ENCODE peak calls at places on chromosomes 1 and 21, in five cellular contexts. V is A549, L is HepG2, E is K562, Y is endothelial cell of umbilical vein. K is an unnamed sample.

GRCh38 chr1:1778827-1779675 is 781 bp upstream of the NADK start:
- DNase-seq in V (peak; percentile 28), L (peak; percentile 60), E (peak; percentile 90), Y (no peak), K (peak; percentile 94)

GRCh38 chr21:31902438-31902837 is 29.6 kb downstream of the HUNK start:
- DNase-seq in V (no peak), L (no peak), E (no peak), Y (no peak), K (no peak)

GRCh38 chr1:230340778-230341546 is 85.2 kb downstream of the PGBD5 start:
- DNase-seq in V (no peak), L (no peak), E (no peak), Y (no peak), K (no peak)

GRCh38 chr1:94463765-94464330 is 45.7 kb downstream of the ABCD3 start:
- DNase-seq in V (peak; percentile 14), L (peak; percentile 71), E (peak; percentile 52), Y (peak; percentile 74), K (peak; percentile 71)

GRCh38 chr1:1347663-1348419 is 1.4 kb downstream of the DVL1 start:
- DNase-seq in V (no peak), L (peak; percentile 72), E (peak; percentile 85), Y (no peak), K (peak; percentile 62)

GRCh38 chr1:175373786-175374623 is 181.4 kb upstream of the KIAA0040 start:
- DNase-seq in V (peak; percentile 29), L (peak; percentile 16), E (peak; percentile 66), Y (peak; percentile 38), K (peak; percentile 51)

GRCh38 chr1:234533975-234534876 is 55.2 kb upstream of the TARBP1 start:
- DNase-seq in V (no peak), L (no peak), E (no peak), Y (peak; percentile 86), K (no peak)

GRCh38 chr1:24501371-24502167 is 1.1 kb upstream of the RCAN3 start:
- DNase-seq in V (peak; percentile 21), L (no peak), E (peak; percentile 67), Y (no peak), K (peak; percentile 83)

GRCh38 chr1:231337043-231337471 is 595 bp downstream of the EXOC8 start:
- DNase-seq in V (no peak), L (no peak), E (peak; percentile 40), Y (no peak), K (no peak)

GRCh38 chr1:118786454-118787155 is 201.5 kb downstream of the TBX15 start:
- DNase-seq in V (no peak), L (no peak), E (no peak), Y (no peak), K (no peak)

GRCh38 chr1:186183219-186183618 is 191.8 kb downstream of the TPR start:
- DNase-seq in V (no peak), L (no peak), E (no peak), Y (no peak), K (no peak)

GRCh38 chr1:41578712-41579335 is 94.3 kb upstream of the EDN2 start:
- DNase-seq in V (peak; percentile 58), L (peak; percentile 14), E (peak; percentile 18), Y (peak; percentile 27), K (peak; percentile 38)

GRCh38 chr1:212229654-212230053 is 55.6 kb upstream of the PPP2R5A start:
- DNase-seq in V (no peak), L (no peak), E (peak; percentile 67), Y (no peak), K (no peak)

GRCh38 chr1:171844381-171844780 is 3.1 kb downstream of the DNM3 start:
- DNase-seq in V (no peak), L (no peak), E (no peak), Y (no peak), K (no peak)

GRCh38 chr1:17193222-17194132 is 11.5 kb upstream of the PADI1 start:
- DNase-seq in V (no peak), L (no peak), E (no peak), Y (no peak), K (no peak)

GRCh38 chr1:26234644-26235384 is 814 bp downstream of the CEP85 start:
- DNase-seq in V (peak; percentile 28), L (peak; percentile 6), E (peak; percentile 79), Y (peak; percentile 54), K (peak; percentile 56)

GRCh38 chr21:37642493-37642892 is 273.8 kb downstream of the KCNJ6 start:
- DNase-seq in V (no peak), L (peak; percentile 32), E (peak; percentile 74), Y (no peak), K (peak; percentile 51)

GRCh38 chr1:6260961-6261614 is at the start of gene GPR153:
- DNase-seq in V (no peak), L (no peak), E (peak; percentile 82), Y (peak; percentile 15), K (peak; percentile 66)

GRCh38 chr1:6259491-6260362 is 1.2 kb downstream of the GPR153 start:
- DNase-seq in V (peak; percentile 70), L (peak; percentile 63), E (peak; percentile 90), Y (peak; percentile 64), K (peak; percentile 88)

GRCh38 chr1:6261615-6261995 is 707 bp upstream of the GPR153 start:
- DNase-seq in V (no peak), L (no peak), E (peak; percentile 70), Y (no peak), K (no peak)

GRCh38 chr1:6258675-6259074 is 2.2 kb downstream of the GPR153 start:
- DNase-seq in V (no peak), L (no peak), E (peak; percentile 41), Y (no peak), K (no peak)

DNA sequence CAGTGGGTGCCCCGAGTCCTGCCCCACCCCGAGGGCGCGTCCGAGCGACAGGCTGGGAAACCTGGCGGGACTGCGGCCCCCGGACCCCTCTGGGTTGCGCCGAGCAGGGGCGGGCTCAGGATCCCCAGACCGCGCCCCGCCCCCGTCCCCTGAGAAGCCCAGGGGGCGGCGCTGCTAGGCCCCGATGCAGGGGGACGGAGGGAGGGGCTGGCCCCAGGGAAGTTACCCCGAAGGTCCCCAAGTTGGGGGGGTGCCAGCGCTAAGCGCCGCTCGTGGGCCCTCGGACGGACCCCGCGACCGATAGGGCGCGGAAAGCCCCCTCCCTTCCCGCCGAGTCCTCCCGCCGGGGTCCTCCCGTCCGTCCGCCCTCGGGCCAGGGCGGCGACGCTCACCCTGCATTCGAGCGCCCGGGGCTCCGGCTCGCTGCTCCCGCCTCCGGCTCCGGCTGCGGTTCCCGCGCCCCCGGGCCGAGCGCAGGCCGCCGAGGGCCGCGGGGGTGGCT is 414 bp downstream of the GPR153 start:
- DNase-seq in V (no peak), L (no peak), E (peak; percentile 60), Y (peak; percentile 19), K (peak; percentile 64)
- TF ChIP-seq MAX in V (no peak), L (no peak), E (no peak), Y (no peak), K (no peak)

DNA sequence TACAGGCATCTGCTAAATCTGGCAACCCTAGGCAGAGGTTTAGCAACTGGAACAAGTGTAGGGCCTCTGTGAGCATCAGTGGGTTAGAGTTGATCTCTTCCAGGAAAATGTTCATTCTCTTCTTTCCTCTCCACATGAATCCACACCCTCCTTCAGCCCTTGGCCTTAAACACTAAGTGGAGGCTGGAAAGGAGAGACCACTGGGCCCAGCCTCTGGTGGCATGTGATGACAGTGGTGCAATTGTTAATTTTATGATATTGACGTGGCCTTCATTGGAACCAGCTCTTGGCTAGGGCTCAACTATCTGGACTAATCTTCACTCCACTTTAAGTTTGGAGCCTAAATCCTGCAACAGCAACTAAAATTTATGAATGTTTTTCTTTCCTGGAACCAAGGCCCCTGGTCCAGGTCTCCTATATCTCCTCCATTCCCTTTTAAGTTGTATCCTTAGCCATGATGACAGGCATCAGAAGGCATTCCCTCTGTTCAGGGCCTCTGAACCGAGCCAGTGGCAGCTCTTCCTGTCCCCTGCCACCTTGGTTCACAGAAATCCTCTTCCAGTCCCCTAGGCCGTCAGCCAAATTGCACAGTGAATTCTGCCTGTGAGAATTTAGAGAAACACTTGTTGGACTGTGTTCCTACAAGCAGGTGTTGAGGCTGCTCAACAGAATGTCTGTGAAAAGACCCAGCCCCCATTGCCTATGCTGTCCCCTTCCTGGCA is 132.3 kb downstream of the PSMG1 start:
- DNase-seq in V (no peak), L (no peak), E (no peak), Y (no peak), K (no peak)
- TF ChIP-seq MYC in V (no peak), L (no peak), E (no peak), Y (no peak), K (no peak)

DNA sequence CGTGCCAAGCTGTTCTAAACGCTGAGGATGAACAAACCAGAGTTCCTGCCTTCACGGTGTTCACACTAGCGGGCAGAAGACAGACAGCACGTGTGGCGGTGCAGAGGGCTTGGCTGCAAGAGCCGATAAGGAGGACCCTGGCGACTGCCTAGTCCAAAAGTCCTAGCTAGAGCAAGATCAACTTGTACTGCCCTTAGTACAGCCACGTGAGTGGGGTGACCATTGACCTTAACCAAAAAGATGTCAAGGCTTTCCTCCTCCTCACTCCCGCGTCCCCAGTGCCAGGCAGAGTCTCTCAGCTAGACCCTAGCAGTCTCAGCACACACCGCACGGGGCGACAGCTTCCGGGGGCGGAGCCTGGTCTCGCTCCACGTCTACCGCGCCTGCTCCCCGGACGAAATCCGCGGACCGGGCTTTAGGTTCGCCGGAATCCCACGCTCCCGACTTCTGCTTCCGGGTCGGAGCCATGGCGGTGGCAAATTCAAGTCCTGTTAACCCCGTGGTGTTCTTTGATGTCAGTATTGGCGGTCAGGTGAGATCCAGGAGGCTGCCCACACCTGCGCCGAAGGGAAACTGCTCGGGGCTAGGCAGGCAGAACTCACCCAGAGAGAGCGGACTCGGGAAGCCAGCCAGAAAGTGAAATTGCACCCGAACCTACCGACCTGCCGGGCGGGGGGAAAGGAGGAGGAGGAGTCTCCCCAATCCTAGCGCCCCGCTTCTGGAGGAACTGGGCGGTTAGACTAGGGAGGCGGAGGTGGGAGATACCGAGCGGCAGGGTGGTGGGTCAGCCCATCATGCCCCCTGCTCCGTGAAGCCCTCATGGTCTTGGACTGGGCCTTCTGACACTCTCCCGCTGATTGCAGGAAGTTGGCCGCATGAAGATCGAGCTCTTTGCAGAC is at the start of gene PPIH:
- DNase-seq in V (peak; percentile 82), L (peak; percentile 90), E (peak; percentile 98), Y (peak; percentile 93), K (peak; percentile 96)
- TF ChIP-seq POLR2A in V (peak; percentile 87), L (peak; percentile 98), E (peak; percentile 96), Y (peak; percentile 94), K (peak; percentile 92)

GRCh38 chr1:153532769-153533599 is 2.8 kb downstream of the S100A6 start:
- DNase-seq in V (peak; percentile 93), L (peak; percentile 72), E (peak; percentile 92), Y (peak; percentile 85), K (peak; percentile 78)

GRCh38 chr1:153532161-153532560 is 3.6 kb downstream of the S100A6 start:
- DNase-seq in V (no peak), L (no peak), E (no peak), Y (peak; percentile 25), K (peak; percentile 85)

GRCh38 chr1:153534226-153534932 is 1.4 kb downstream of the S100A6 start:
- DNase-seq in V (peak; percentile 38), L (no peak), E (no peak), Y (no peak), K (no peak)

GRCh38 chr1:153534933-153535663 is 693 bp downstream of the S100A6 start:
- DNase-seq in V (peak; percentile 65), L (no peak), E (no peak), Y (peak; percentile 42), K (peak; percentile 48)

DNA sequence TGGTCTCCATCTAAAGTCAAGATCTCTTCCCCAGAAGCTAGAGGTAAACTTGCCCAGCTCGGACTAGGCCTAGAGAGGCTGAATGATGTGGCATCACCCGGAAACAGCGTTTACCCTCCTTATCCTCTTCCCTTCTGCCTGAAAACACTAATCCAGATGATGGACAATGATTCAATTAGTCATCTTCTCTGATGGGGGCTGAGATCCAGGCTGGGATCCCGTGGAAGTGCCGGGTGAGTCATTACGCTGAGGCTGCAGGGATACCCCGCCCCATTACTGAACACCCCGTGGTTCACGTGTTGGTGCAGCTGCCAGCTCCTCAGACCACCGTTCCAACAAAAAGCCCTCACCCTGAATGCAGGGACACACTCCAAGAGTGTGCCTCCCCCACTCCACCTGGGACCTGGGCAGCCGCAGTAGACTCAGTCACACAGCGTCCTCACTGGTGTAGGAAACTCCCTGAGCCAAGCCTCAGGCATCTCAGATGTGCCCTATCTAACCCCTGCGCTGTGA is 2.0 kb downstream of the S100A6 start:
- DNase-seq in V (peak; percentile 87), L (peak; percentile 39), E (peak; percentile 58), Y (peak; percentile 94), K (no peak)
- TF ChIP-seq MAX in V (peak; percentile 88), L (no peak), E (peak; percentile 3), Y (peak; percentile 35), K (no peak)